ENCODE peak calls at places on chromosomes 12 and 14, in ten cellular contexts. R, O, Y, Q, W, T, I, U, Z and J are unnamed samples.

GRCh38 chr12:91836696-91837095 is 308.9 kb downstream of the BTG1 start:
- DNase-seq in R (no peak), O (no peak), Y (no peak), Q (no peak), W (no peak), T (no peak), I (no peak), U (no peak), Z (no peak), J (no peak)

GRCh38 chr12:124326104-124326503 is 31.2 kb downstream of the RFLNA start:
- DNase-seq in R (no peak), O (no peak), Y (no peak), Q (no peak), W (no peak), T (no peak), I (no peak), U (no peak), Z (no peak), J (no peak)

GRCh38 chr12:25884920-25885234 is 73.6 kb upstream of the RASSF8 start:
- DNase-seq in R (no peak), O (no peak), Y (no peak), Q (no peak), W (no peak), T (no peak), I (no peak), U (no peak), Z (no peak), J (no peak)

GRCh38 chr14:68459480-68460136 is 333.3 kb downstream of the ZFP36L1 start:
- DNase-seq in R (no peak), O (no peak), Y (no peak), Q (no peak), W (no peak), T (no peak), I (no peak), U (no peak), Z (no peak), J (no peak)

GRCh38 chr14:23513005-23513412 is 38.6 kb downstream of the ZFHX2 start:
- DNase-seq in R (no peak), O (no peak), Y (no peak), Q (no peak), W (no peak), T (no peak), I (no peak), U (no peak), Z (no peak), J (no peak)

GRCh38 chr12:26642361-26642760 is 190.6 kb downstream of the ITPR2 start:
- DNase-seq in R (no peak), O (no peak), Y (no peak), Q (no peak), W (no peak), T (no peak), I (no peak), U (no peak), Z (no peak), J (no peak)

GRCh38 chr12:24948816-24949722 is at the start of gene BCAT1:
- DNase-seq in R (peak), O (peak), Y (peak), Q (peak), W (peak), T (peak), I (peak), U (no peak), Z (peak), J (no peak)

GRCh38 chr14:104054222-104054905 is 31.1 kb upstream of the ASPG start:
- DNase-seq in R (no peak), O (no peak), Y (no peak), Q (no peak), W (no peak), T (no peak), I (no peak), U (no peak), Z (no peak), J (no peak)

GRCh38 chr12:103505371-103506236 is 9.8 kb upstream of the C12orf42 start:
- DNase-seq in R (no peak), O (no peak), Y (no peak), Q (no peak), W (no peak), T (no peak), I (no peak), U (peak), Z (no peak), J (no peak)

GRCh38 chr12:45914090-45914489 is 76.3 kb downstream of the SCAF11 start:
- DNase-seq in R (no peak), O (no peak), Y (no peak), Q (no peak), W (peak), T (no peak), I (no peak), U (peak), Z (no peak), J (peak)

GRCh38 chr12:43285248-43285647 is 266.8 kb downstream of the ADAMTS20 start:
- DNase-seq in R (no peak), O (no peak), Y (peak), Q (no peak), W (peak), T (no peak), I (no peak), U (peak), Z (no peak), J (peak)

GRCh38 chr12:118350908-118351592 is 21.7 kb downstream of the TAOK3 start:
- DNase-seq in R (no peak), O (no peak), Y (no peak), Q (no peak), W (no peak), T (no peak), I (no peak), U (no peak), Z (no peak), J (no peak)

GRCh38 chr12:123905319-123905925 is 67.2 kb downstream of the CCDC92 start:
- DNase-seq in R (no peak), O (no peak), Y (peak), Q (no peak), W (peak), T (peak), I (peak), U (peak), Z (peak), J (peak)

GRCh38 chr14:91920526-91920925 is 27.0 kb downstream of the FBLN5 start:
- DNase-seq in R (no peak), O (no peak), Y (no peak), Q (no peak), W (no peak), T (no peak), I (no peak), U (no peak), Z (no peak), J (no peak)

GRCh38 chr12:107668320-107668719 is 17.3 kb upstream of the PWP1 start:
- DNase-seq in R (no peak), O (no peak), Y (no peak), Q (no peak), W (no peak), T (no peak), I (no peak), U (no peak), Z (no peak), J (no peak)

GRCh38 chr12:116346222-116346621 is 68.7 kb upstream of the MED13L start:
- DNase-seq in R (no peak), O (no peak), Y (peak), Q (no peak), W (peak), T (no peak), I (peak), U (no peak), Z (no peak), J (no peak)

GRCh38 chr14:75831971-75832370 is 149.8 kb downstream of the TGFB3 start:
- DNase-seq in R (no peak), O (no peak), Y (no peak), Q (no peak), W (peak), T (no peak), I (no peak), U (peak), Z (no peak), J (peak)

GRCh38 chr12:66693901-66694513 is 15.1 kb upstream of the GRIP1 start:
- DNase-seq in R (no peak), O (no peak), Y (peak), Q (no peak), W (peak), T (peak), I (peak), U (peak), Z (peak), J (peak)
- H3K27ac ChIP-seq in R (no peak), O (no peak), Y (no peak), Q (no peak), W (no peak), T (no peak), I (no peak), U (no peak), Z (no peak), J (no peak)

DNA sequence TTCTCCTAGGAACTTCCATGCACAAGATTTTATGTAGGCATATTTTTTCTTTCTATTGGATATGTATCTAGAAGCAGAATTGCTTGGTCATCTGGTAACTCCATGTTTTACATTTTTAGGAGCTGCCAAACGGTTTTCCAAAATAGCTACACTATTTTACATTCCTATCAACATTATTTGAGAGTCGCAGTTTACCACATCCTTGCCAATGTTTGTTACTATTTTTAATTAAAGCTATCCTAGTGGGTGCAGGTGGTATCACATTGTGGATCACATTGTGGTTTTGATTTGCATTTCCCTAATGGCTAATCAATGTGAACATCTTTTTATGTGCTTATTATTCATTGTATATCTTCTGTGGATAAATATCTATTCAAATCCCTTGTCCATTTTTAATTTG is 48.8 kb downstream of the RERG start:
- DNase-seq in R (no peak), O (no peak), Y (no peak), Q (no peak), W (no peak), T (no peak), I (no peak), U (no peak), Z (no peak), J (no peak)
- TF ChIP-seq CTCF in R (no peak), O (no peak), Y (no peak), Q (no peak), W (no peak), T (no peak), I (no peak), U (no peak), Z (no peak), J (no peak)

GRCh38 chr12:47967461-47968430 is 4.3 kb downstream of the TMEM106C start:
- DNase-seq in R (no peak), O (no peak), Y (no peak), Q (no peak), W (peak), T (no peak), I (no peak), U (no peak), Z (no peak), J (no peak)
- H3K27ac ChIP-seq in R (no peak), O (no peak), Y (no peak), Q (no peak), W (no peak), T (no peak), I (no peak), U (no peak), Z (no peak), J (no peak)

DNA sequence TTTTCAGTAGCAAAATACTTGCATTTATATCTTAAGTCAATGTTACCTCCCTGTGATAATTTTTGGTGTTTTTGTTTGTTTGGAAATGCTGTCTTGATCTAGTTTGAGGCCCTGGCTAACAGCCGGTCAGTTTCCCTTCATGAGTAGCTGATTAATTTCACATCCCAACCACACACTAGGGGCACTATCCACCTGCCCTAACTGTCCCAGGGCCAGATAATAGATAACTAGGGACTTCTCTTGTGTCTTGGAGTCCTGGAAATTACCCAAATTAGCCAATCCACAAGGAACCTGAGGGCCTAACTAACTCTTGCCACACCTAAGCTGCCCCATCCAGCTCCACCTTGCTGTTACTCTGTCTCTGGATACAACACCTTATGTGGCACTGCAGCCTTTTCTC is 399.9 kb downstream of the FOXG1 start:
- DNase-seq in R (no peak), O (no peak), Y (no peak), Q (no peak), W (no peak), T (no peak), I (no peak), U (no peak), Z (no peak), J (no peak)
- TF ChIP-seq CTCF in R (no peak), O (no peak), Y (no peak), Q (no peak), W (peak), T (no peak), I (no peak), U (no peak), Z (no peak), J (no peak)

GRCh38 chr14:59189281-59189821 is 884 bp downstream of the DAAM1 start:
- DNase-seq in R (peak), O (peak), Y (no peak), Q (peak), W (peak), T (peak), I (peak), U (no peak), Z (no peak), J (peak)

GRCh38 chr14:59187802-59188460 is 536 bp upstream of the DAAM1 start:
- DNase-seq in R (peak), O (no peak), Y (no peak), Q (peak), W (no peak), T (peak), I (peak), U (peak), Z (no peak), J (peak)

GRCh38 chr14:59189822-59190368 is 1.4 kb downstream of the DAAM1 start:
- DNase-seq in R (peak), O (peak), Y (peak), Q (peak), W (peak), T (peak), I (peak), U (peak), Z (peak), J (peak)

GRCh38 chr14:59188461-59189280 is at the start of gene DAAM1:
- DNase-seq in R (peak), O (peak), Y (peak), Q (peak), W (peak), T (peak), I (peak), U (peak), Z (peak), J (peak)

DNA sequence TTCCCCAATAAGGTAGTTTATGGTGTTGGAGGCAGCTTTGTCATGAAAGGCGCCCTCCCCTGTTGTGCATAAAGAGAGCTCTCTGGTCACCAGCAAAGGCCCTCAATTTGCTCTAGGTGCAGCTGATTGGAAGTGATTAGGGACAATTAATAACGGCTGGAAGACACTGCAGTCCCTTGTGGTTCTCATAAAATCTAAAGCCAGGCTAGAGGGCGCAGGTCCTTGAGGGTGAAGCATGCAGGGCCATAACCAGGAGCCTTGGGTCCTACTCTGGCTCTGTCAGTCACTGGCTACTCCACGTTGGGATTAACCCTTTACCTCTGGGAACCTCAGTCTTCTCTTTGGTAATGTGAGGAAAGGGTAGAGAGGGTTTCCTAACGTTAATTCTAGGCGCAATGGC is 1.9 kb downstream of the DAAM1 start:
- DNase-seq in R (no peak), O (no peak), Y (no peak), Q (no peak), W (no peak), T (no peak), I (no peak), U (no peak), Z (no peak), J (no peak)
- H3K27ac ChIP-seq in R (peak), O (peak), Y (no peak), Q (peak), W (no peak), T (peak), I (peak), U (peak), Z (no peak), J (peak)

GRCh38 chr14:89954045-89955021 is at the start of gene EFCAB11:
- DNase-seq in R (peak), O (peak), Y (peak), Q (peak), W (peak), T (peak), I (peak), U (peak), Z (peak), J (peak)
- TF ChIP-seq CTCF in R (no peak), O (no peak), Y (peak), Q (no peak), W (peak), T (no peak), I (no peak), U (peak), Z (no peak), J (peak)

DNA sequence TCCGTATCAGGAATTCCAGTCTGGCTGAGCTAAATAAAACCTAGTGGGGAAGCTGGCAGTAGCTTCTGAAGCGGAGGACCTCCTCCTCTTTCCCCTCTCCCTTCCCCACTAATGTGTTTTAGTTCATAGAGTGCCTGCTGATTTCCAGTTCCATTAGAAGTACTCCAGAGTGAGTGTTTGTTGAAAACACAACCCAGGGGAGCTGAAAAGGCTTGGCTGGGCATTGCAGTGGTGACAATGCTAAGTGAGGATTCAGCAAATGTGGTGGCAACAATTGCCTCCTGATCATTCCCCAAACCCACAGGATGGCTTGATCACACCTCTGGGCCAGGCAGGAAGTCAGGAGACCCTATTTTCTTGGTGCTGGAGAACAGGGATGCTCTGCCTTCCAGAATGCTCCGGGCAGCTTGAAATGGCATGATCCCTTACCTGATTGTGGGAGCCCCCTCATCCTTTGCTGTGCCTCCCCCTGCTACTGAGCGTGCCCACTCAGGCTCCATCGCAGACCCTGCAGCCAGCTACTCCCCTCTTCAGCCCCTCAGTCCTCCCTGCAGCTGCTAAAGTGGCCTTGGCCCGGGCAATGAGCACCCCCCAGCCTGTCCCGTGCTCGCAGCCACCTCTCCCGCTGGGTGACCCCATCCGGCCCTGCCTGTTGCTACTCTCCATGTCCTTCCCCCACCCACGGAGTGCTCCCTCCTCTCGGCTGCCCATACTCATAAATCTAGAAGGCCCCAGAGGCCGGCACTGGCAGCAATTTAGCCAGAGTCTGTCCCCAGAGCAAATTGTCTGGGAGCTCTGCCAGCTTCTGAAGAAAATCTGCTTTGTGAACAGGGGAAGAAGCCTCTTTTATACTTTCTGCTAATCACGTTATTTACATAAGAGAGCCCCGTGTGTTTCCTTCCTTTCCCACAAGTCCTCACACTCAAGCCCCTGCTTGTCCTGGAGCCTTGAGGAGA is 143.9 kb upstream of the FRMD6 start:
- DNase-seq in R (peak), O (peak), Y (peak), Q (peak), W (peak), T (no peak), I (peak), U (no peak), Z (no peak), J (no peak)
- H3K27ac ChIP-seq in R (peak), O (peak), Y (no peak), Q (peak), W (no peak), T (no peak), I (peak), U (peak), Z (no peak), J (peak)

GRCh38 chr14:26132061-26132460 is 465.8 kb downstream of the NOVA1 start:
- DNase-seq in R (no peak), O (no peak), Y (peak), Q (no peak), W (peak), T (no peak), I (no peak), U (no peak), Z (no peak), J (no peak)

GRCh38 chr14:26138764-26139445 is 458.9 kb downstream of the NOVA1 start:
- DNase-seq in R (no peak), O (no peak), Y (peak), Q (no peak), W (peak), T (no peak), I (no peak), U (peak), Z (no peak), J (no peak)

DNA sequence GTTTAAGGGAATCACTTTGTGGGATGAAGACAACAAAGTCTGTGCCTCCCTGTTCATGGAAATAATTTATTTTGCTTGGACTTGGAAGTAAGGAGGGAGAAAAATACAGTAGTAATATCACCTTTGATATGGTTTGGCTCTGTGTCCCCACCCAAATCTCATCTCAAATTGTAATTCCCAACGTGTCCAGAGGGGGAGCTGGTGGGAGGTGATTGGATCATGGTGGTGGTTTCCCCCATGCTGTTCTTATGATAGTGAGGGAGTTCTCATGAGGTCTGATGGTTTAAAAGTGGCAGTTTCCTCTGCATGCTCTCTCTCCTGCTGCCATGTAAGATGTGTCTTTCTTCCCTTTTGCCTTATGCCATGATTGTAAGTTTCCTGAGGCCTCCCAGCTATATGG is 460.7 kb downstream of the NOVA1 start:
- DNase-seq in R (no peak), O (no peak), Y (no peak), Q (no peak), W (no peak), T (no peak), I (no peak), U (no peak), Z (no peak), J (no peak)
- TF ChIP-seq CTCF in R (no peak), O (no peak), Y (peak), Q (peak), W (peak), T (no peak), I (no peak), U (peak), Z (no peak), J (no peak)

GRCh38 chr12:96206957-96207356 is 12.8 kb downstream of the ELK3 start:
- DNase-seq in R (no peak), O (no peak), Y (no peak), Q (no peak), W (no peak), T (no peak), I (no peak), U (no peak), Z (no peak), J (no peak)

GRCh38 chr12:96208801-96209534 is 14.8 kb downstream of the ELK3 start:
- DNase-seq in R (no peak), O (no peak), Y (peak), Q (no peak), W (no peak), T (no peak), I (peak), U (no peak), Z (no peak), J (no peak)

GRCh38 chr12:96208346-96208745 is 14.2 kb downstream of the ELK3 start:
- DNase-seq in R (no peak), O (no peak), Y (peak), Q (no peak), W (peak), T (no peak), I (no peak), U (no peak), Z (no peak), J (peak)

GRCh38 chr12:96204381-96204780 is 10.2 kb downstream of the ELK3 start:
- DNase-seq in R (no peak), O (no peak), Y (peak), Q (no peak), W (no peak), T (no peak), I (no peak), U (no peak), Z (no peak), J (no peak)

GRCh38 chr12:96205909-96206308 is 11.7 kb downstream of the ELK3 start:
- DNase-seq in R (no peak), O (no peak), Y (no peak), Q (no peak), W (no peak), T (no peak), I (no peak), U (no peak), Z (no peak), J (no peak)
- H3K27ac ChIP-seq in R (peak), O (no peak), Y (peak), Q (peak), W (no peak), T (no peak), I (no peak), U (no peak), Z (no peak), J (no peak)